ENCODE peak calls at places on chromosome 3, in seven cellular contexts. R, V, L, U, W, G and J are unnamed samples.

GRCh38 chr3:102006812-102007485 is 157.6 kb downstream of the NFKBIZ start:
- DNase-seq in U (peak; percentile 85), L (no peak), V (peak; percentile 96), W (no peak), R (no peak), G (no peak), J (no peak)

GRCh38 chr3:48502121-48502520 is 1.9 kb downstream of the SHISA5 start:
- DNase-seq in U (no peak), V (no peak), W (no peak), L (no peak), G (no peak), R (no peak), J (no peak)

GRCh38 chr3:194867270-194867983 is 181.7 kb downstream of the FAM43A start:
- DNase-seq in W (no peak), L (no peak), G (no peak), V (no peak), R (no peak), U (peak; percentile 6), J (no peak)

GRCh38 chr3:107468782-107469181 is 54.0 kb upstream of the BBX start:
- DNase-seq in L (no peak), G (peak; percentile 93), R (peak; percentile 31), V (no peak), U (no peak), W (no peak), J (no peak)

GRCh38 chr3:39107056-39107873 is at the start of the genes GORASP1 and TTC21A:
- DNase-seq in L (peak; percentile 85), W (no peak), V (peak; percentile 85), G (peak; percentile 96), U (peak; percentile 95), R (peak; percentile 95), J (peak; percentile 85)

GRCh38 chr3:194540268-194540937 is 53.6 kb upstream of the ATP13A3 start:
- DNase-seq in G (no peak), V (peak; percentile 23), R (no peak), L (no peak), W (no peak), U (no peak), J (no peak)

GRCh38 chr3:137763594-137763938 is 549 bp upstream of the SOX14 start:
- DNase-seq in W (no peak), R (peak; percentile 28), G (peak; percentile 6), U (no peak), L (no peak), V (no peak), J (peak; percentile 49)

GRCh38 chr3:52225452-52226228 is at the start of gene TLR9:
- DNase-seq in G (no peak), L (no peak), U (no peak), V (no peak), R (no peak), W (no peak), J (peak; percentile 28)

GRCh38 chr3:79415351-79415750 is 352.4 kb downstream of the ROBO1 start:
- DNase-seq in U (no peak), L (no peak), G (peak; percentile 65), W (no peak), V (no peak), R (no peak), J (no peak)

GRCh38 chr3:107284570-107284969 is 92.7 kb upstream of the CCDC54 start:
- DNase-seq in U (peak; percentile 41), V (peak; percentile 52), W (no peak), R (peak; percentile 63), L (no peak), G (peak; percentile 51), J (no peak)

GRCh38 chr3:114274929-114275328 is 18.9 kb upstream of the TIGIT start:
- DNase-seq in V (peak; percentile 51), U (peak; percentile 14), L (no peak), G (no peak), W (no peak), R (peak; percentile 4), J (no peak)

GRCh38 chr3:18556001-18556408 is 130.9 kb upstream of the SATB1 start:
- DNase-seq in W (no peak), R (no peak), L (no peak), G (no peak), U (no peak), V (no peak), J (no peak)

GRCh38 chr3:16048435-16049318 is 125.8 kb upstream of the GALNT15 start:
- DNase-seq in R (peak; percentile 70), G (peak; percentile 77), L (peak; percentile 30), W (peak; percentile 2), U (peak; percentile 78), V (peak; percentile 81), J (peak; percentile 47)

GRCh38 chr3:106542101-106542769 is 673.4 kb upstream of the CBLB start:
- DNase-seq in G (no peak), U (no peak), R (peak; percentile 14), L (peak; percentile 29), V (peak; percentile 55), W (no peak), J (no peak)

GRCh38 chr3:13578246-13578645 is 29.3 kb downstream of the FBLN2 start:
- DNase-seq in W (no peak), V (no peak), R (no peak), U (no peak), G (no peak), L (no peak), J (no peak)

GRCh38 chr3:131326307-131326706 is 55.3 kb upstream of the NUDT16 start:
- DNase-seq in W (no peak), L (no peak), G (no peak), R (peak; percentile 35), U (no peak), V (no peak), J (no peak)

GRCh38 chr3:102200126-102200525 is 234.7 kb upstream of the ZPLD1 start:
- DNase-seq in L (no peak), W (no peak), U (peak; percentile 18), G (no peak), R (no peak), V (peak; percentile 89), J (no peak)

GRCh38 chr3:134803051-134803505 is 8.0 kb downstream of the EPHB1 start:
- DNase-seq in U (no peak), G (no peak), W (no peak), L (no peak), V (no peak), R (no peak), J (no peak)

GRCh38 chr3:108305484-108306172 is 9.3 kb downstream of the HHLA2 start:
- DNase-seq in G (peak; percentile 65), V (no peak), R (no peak), W (no peak), U (no peak), L (no peak), J (no peak)

GRCh38 chr3:71129611-71130515 is 453.7 kb downstream of the FOXP1 start:
- DNase-seq in V (peak; percentile 60), G (no peak), U (peak; percentile 77), R (peak; percentile 41), L (no peak), W (no peak), J (no peak)

GRCh38 chr3:42012378-42012934 is 50.6 kb upstream of the ULK4 start:
- DNase-seq in V (no peak), W (no peak), U (no peak), G (no peak), R (no peak), L (no peak), J (no peak)

GRCh38 chr3:42009456-42009855 is 47.6 kb upstream of the ULK4 start:
- DNase-seq in V (no peak), L (no peak), G (no peak), U (no peak), W (no peak), R (no peak), J (no peak)

GRCh38 chr3:42007785-42008184 is 45.9 kb upstream of the ULK4 start:
- DNase-seq in L (no peak), V (no peak), W (no peak), G (no peak), U (no peak), R (no peak), J (no peak)

GRCh38 chr3:42012935-42013651 is 51.2 kb upstream of the ULK4 start:
- DNase-seq in U (peak; percentile 70), G (peak; percentile 88), V (peak; percentile 51), R (peak; percentile 69), W (no peak), L (no peak), J (peak; percentile 80)

DNA sequence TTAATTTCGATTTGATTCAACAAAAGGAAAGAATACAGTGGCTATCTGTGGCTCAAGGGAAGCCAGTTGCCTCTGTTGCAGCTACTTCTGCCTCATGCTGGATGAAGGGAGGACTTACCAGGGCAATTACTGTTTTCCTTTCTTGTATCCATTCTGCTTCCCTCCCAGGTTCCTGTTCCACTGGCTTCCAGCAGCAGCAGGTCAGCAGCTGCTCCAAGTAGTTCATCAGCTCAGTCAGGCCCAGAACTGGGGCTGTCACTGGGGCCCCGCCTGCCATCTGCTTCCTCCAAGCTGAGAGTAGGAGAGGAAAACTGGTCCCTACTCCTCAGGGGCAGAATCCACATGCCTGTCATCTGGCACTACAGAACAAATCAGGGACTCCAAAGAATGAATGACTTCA is 48.6 kb upstream of the ULK4 start:
- DNase-seq in R (no peak), L (no peak), G (no peak), W (no peak), U (no peak), V (no peak), J (no peak)
- H3K79me1 ChIP-seq in R (no peaks in the 10 kb centered on the region), L (peaks cover 3% of the 10 kb centered on the region), G (peaks cover 14% of the 10 kb centered on the region), W (no peaks in the 10 kb centered on the region), U (peaks cover 4% of the 10 kb centered on the region), V (peaks cover 17% of the 10 kb centered on the region), J (no peaks in the 10 kb centered on the region)

GRCh38 chr3:168086541-168087260 is 9.0 kb downstream of the GOLIM4 start:
- DNase-seq in V (no peak), W (no peak), L (no peak), G (peak; percentile 89), R (no peak), U (no peak), J (no peak)
- H3K9ac ChIP-seq in V (no peak overlapping the region), W (no peak overlapping the region), L (no peak overlapping the region), G (no peak overlapping the region), R (no peak overlapping the region), U (no peak overlapping the region), J (no peak overlapping the region)

GRCh38 chr3:45700570-45701073 is 11.4 kb downstream of the SACM1L start:
- DNase-seq in G (no peak), R (no peak), V (no peak), W (no peak), L (no peak), U (no peak), J (no peak)
- H3K79me1 ChIP-seq in G (no peaks in the 10 kb centered on the region), R (peaks cover 2% of the 10 kb centered on the region), V (peaks cover 63% of the 10 kb centered on the region), W (no peaks in the 10 kb centered on the region), L (no peaks in the 10 kb centered on the region), U (peaks cover 4% of the 10 kb centered on the region), J (no peaks in the 10 kb centered on the region)

GRCh38 chr3:10473581-10474438 is 31.6 kb downstream of the ATP2B2 start:
- DNase-seq in W (no peak), G (no peak), L (no peak), R (peak; percentile 18), U (no peak), V (no peak), J (peak; percentile 42)
- H3K9ac ChIP-seq in W (no peak overlapping the region), G (no peak overlapping the region), L (no peak overlapping the region), R (no peak overlapping the region), U (no peak overlapping the region), V (no peak overlapping the region), J (no peak overlapping the region)

DNA sequence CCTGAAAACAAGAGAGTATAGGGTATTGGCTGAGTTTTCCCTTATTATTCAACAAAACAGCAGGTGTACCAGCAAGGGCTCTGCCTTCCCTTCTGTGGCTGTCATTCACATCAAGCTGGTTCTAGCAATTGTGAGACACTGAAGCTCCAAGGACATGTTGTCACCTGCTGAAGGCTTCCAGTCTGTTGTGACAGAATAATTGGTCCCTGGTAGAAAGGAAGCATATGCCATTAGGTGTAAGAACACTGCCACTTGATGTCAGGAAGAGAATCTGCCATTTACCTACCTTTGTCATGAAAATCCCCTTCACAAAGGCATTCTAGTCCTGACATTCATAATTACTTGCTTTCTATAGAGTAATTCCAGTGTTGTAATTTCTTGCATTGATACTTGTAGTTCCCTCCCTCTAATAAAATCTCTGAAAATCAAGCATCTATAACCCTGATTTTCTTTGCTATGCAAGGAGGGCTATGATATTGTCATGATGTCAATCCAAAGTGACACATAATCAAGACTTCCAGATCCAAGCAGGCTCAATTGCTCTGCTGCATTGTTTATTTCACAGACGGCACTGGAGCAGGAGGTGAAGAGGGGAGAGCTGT is 425.1 kb downstream of the RBMS3 start:
- DNase-seq in V (no peak), L (no peak), G (no peak), W (no peak), R (no peak), U (no peak), J (no peak)
- H3K79me1 ChIP-seq in V (peaks cover 3% of the 10 kb centered on the region), L (no peaks in the 10 kb centered on the region), G (no peaks in the 10 kb centered on the region), W (no peaks in the 10 kb centered on the region), R (no peaks in the 10 kb centered on the region), U (peaks cover 23% of the 10 kb centered on the region), J (no peaks in the 10 kb centered on the region)